ENCODE peak calls at places on chromosome 22, in six cellular contexts. R, T, D, V, U and Q are unnamed samples.
A peak's percentile ranks its signal among the peaks of the same experiment; 100 is the strongest.

GRCh38 chr22:35538801-35539321 is 1.8 kb upstream of the RASD2 start:
- DNase-seq in R (no peak), T (peak; percentile 49), D (no peak), V (no peak), U (peak; percentile 33), Q (no peak)

GRCh38 chr22:25759825-25760231 is 17.8 kb downstream of the MYO18B start:
- DNase-seq in R (no peak), T (no peak), D (no peak), V (no peak), U (no peak), Q (no peak)

GRCh38 chr22:46812034-46812605 is 49.7 kb downstream of the TBC1D22A start:
- DNase-seq in R (no peak), T (no peak), D (no peak), V (no peak), U (no peak), Q (no peak)

GRCh38 chr22:24400726-24401596 is 26.4 kb upstream of the ADORA2A start:
- DNase-seq in R (no peak), T (no peak), D (no peak), V (no peak), U (no peak), Q (no peak)

GRCh38 chr22:26573026-26573662 is 16.8 kb downstream of the TPST2 start:
- DNase-seq in R (peak; percentile 47), T (no peak), D (peak; percentile 72), V (no peak), U (no peak), Q (no peak)

GRCh38 chr22:27880778-27881394 is 38.2 kb downstream of the PITPNB start:
- DNase-seq in R (no peak), T (peak; percentile 57), D (no peak), V (no peak), U (peak; percentile 47), Q (no peak)

GRCh38 chr22:24536089-24536488 is 18.8 kb downstream of the GUCD1 start:
- DNase-seq in R (no peak), T (no peak), D (no peak), V (no peak), U (no peak), Q (no peak)

GRCh38 chr22:41021655-41022454 is 70.5 kb upstream of the EP300 start:
- DNase-seq in R (peak; percentile 80), T (peak; percentile 80), D (peak; percentile 88), V (peak; percentile 86), U (peak; percentile 41), Q (peak; percentile 76)

GRCh38 chr22:23744485-23744884 is 6.4 kb downstream of the ZNF70 start:
- DNase-seq in R (no peak), T (no peak), D (no peak), V (no peak), U (no peak), Q (no peak)

GRCh38 chr22:29434288-29434687 is 4.1 kb upstream of the RFPL1 start:
- DNase-seq in R (no peak), T (no peak), D (no peak), V (no peak), U (no peak), Q (no peak)

GRCh38 chr22:17161991-17162390 is 2.9 kb upstream of the HDHD5 start:
- DNase-seq in R (no peak), T (no peak), D (no peak), V (no peak), U (no peak), Q (no peak)

GRCh38 chr22:46582281-46582811 is 37.8 kb upstream of the GRAMD4 start:
- DNase-seq in R (no peak), T (peak; percentile 84), D (peak; percentile 58), V (peak; percentile 70), U (no peak), Q (no peak)

GRCh38 chr22:19494676-19495173 is 15.0 kb downstream of the CDC45 start:
- DNase-seq in R (no peak), T (no peak), D (no peak), V (no peak), U (no peak), Q (no peak)

GRCh38 chr22:27682438-27682837 is 119.1 kb downstream of the MN1 start:
- DNase-seq in R (no peak), T (no peak), D (no peak), V (no peak), U (no peak), Q (no peak)

GRCh38 chr22:40950888-40951794 is at the start of gene RBX1:
- DNase-seq in R (peak; percentile 98), T (peak; percentile 98), D (peak; percentile 99), V (peak; percentile 99), U (peak; percentile 96), Q (peak; percentile 99)

GRCh38 chr22:28064941-28065340 is 145.9 kb upstream of the PITPNB start:
- DNase-seq in R (no peak), T (no peak), D (no peak), V (no peak), U (no peak), Q (no peak)

GRCh38 chr22:29204617-29205183 is 996 bp upstream of the EMID1 start:
- DNase-seq in R (no peak), T (no peak), D (no peak), V (peak; percentile 30), U (no peak), Q (no peak)

GRCh38 chr22:42294034-42294985 is 23.9 kb upstream of the TCF20 start:
- DNase-seq in R (peak; percentile 60), T (peak; percentile 77), D (no peak), V (peak; percentile 87), U (no peak), Q (no peak)

GRCh38 chr22:43411040-43411919 is 534 bp upstream of the MPPED1 start:
- DNase-seq in R (no peak), T (no peak), D (no peak), V (peak; percentile 72), U (no peak), Q (no peak)

GRCh38 chr22:45671051-45671782 is 417 bp upstream of the ATXN10 start:
- DNase-seq in R (peak; percentile 18), T (peak; percentile 54), D (peak; percentile 73), V (peak; percentile 64), U (no peak), Q (no peak)

GRCh38 chr22:19066531-19067271 is 55.5 kb downstream of the DGCR2 start:
- DNase-seq in R (no peak), T (no peak), D (peak; percentile 61), V (no peak), U (no peak), Q (no peak)

GRCh38 chr22:34055525-34056200 is 135.4 kb upstream of the LARGE1 start:
- DNase-seq in R (no peak), T (no peak), D (no peak), V (no peak), U (no peak), Q (peak; percentile 15)

GRCh38 chr22:45164217-45165123 is 745 bp downstream of the NUP50 start:
- DNase-seq in R (peak; percentile 40), T (peak; percentile 45), D (peak; percentile 75), V (peak; percentile 83), U (no peak), Q (peak; percentile 51)

GRCh38 chr22:17403906-17404305 is 34.6 kb downstream of the CECR2 start:
- DNase-seq in R (no peak), T (no peak), D (no peak), V (no peak), U (no peak), Q (no peak)

GRCh38 chr22:39266398-39267030 is 21.7 kb upstream of the PDGFB start:
- DNase-seq in R (no peak), T (no peak), D (no peak), V (no peak), U (no peak), Q (peak; percentile 82)
- H3K4me3 ChIP-seq in R (no peak overlapping the region), T (no peak overlapping the region), D (no peak overlapping the region), V (no peak overlapping the region), U (no peak overlapping the region), Q (no peak overlapping the region)

DNA sequence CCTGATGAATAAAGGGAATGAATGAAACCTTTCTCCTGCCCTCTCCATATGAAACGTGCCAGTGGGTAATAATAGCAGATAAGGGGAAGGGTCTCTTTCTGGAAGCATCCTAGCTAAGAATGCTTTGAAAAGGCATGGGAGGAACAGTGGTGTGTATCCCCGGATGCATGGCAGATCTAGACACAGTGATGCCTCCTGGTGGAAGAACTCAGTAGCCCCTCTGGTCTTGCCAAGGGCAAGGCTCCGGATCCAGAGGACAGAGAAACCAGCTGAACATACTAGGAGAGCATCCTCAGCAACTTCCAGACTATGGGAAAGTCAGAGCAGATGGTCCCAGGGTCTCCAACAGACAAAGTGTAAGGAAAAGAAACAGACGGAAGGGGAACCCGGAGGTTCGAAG is 6.4 kb downstream of the BAIAP2L2 start:
- DNase-seq in R (no peak), T (no peak), D (no peak), V (no peak), U (peak; percentile 8), Q (no peak)
- TF ChIP-seq CTCF in R (peak; percentile 34), T (no peak), D (peak; percentile 25), V (no peak), U (peak; percentile 42), Q (peak; percentile 43)

GRCh38 chr22:49242480-49242879 is 585.2 kb downstream of the BRD1 start:
- DNase-seq in R (no peak), T (no peak), D (no peak), V (no peak), U (no peak), Q (no peak)

GRCh38 chr22:49243335-49243734 is 584.3 kb downstream of the BRD1 start:
- DNase-seq in R (no peak), T (no peak), D (no peak), V (no peak), U (no peak), Q (no peak)

GRCh38 chr22:49244466-49245420 is 582.9 kb downstream of the BRD1 start:
- DNase-seq in R (no peak), T (no peak), D (no peak), V (no peak), U (no peak), Q (no peak)

GRCh38 chr22:49241174-49241851 is 586.4 kb downstream of the BRD1 start:
- DNase-seq in R (no peak), T (no peak), D (no peak), V (no peak), U (no peak), Q (no peak)

GRCh38 chr22:49243965-49244364 is 583.7 kb downstream of the BRD1 start:
- DNase-seq in R (no peak), T (no peak), D (no peak), V (no peak), U (no peak), Q (no peak)
- H3K27me3 ChIP-seq in R (no peaks in the 10 kb centered on the region), T (no peaks in the 10 kb centered on the region), D (no peaks in the 10 kb centered on the region), V (no peaks in the 10 kb centered on the region), U (peaks cover 43% of the 10 kb centered on the region), Q (no peaks in the 10 kb centered on the region)

DNA sequence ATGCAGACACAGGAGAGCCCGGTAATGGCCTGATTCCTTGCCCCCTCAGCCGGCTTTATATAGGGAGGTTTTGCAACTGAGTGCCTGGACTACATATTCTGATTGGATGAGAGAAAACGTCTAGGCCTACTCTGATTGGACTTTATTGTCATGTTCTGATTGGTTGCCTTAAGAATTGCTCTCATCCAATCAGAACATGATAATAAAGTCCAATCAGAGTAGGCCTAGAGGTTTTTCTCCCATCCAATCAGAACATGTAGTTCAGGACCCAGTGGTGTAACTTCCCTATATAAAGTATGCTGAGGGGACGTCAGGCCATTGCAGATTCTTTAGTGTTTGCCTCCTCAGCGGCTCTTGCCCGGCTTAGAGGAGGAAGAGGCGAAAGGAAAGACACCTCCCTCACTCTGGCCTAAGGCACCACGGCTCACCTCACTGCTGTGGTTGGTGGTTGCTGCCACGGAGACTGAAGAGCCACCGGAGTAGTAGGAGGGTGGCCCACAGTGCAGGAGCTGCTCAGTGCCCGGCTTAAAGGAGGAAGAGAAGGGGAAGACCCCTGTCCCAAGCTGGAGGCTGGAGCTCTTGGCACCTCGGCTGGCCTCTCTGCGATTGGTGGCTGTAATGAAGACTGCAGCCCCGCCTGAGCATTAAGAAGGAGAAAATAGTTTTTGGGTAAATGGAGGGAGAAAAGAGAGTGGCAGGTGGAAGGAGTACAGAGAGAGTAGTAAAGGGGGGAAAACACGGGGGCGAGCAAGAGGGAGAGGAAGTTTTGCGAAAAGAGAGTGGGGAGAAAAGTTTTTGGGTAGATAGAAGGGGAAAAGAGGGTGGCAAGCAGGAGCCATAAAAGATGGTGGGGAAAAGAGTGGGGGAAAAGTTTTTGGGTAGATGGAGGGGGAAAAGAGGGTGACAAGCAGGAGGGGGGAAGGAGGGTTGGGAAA is 116.7 kb upstream of the SERPIND1 start:
- DNase-seq in R (no peak), T (no peak), D (peak; percentile 32), V (no peak), U (peak; percentile 6), Q (no peak)
- H3K4me3 ChIP-seq in R (no peak overlapping the region), T (no peak overlapping the region), D (no peak overlapping the region), V (no peak overlapping the region), U (no peak overlapping the region), Q (no peak overlapping the region)